ENCODE peak calls at places on chromosomes 4 and X, in nine cellular contexts. Y is IMR-90; K is CD4-positive, alpha-beta memory T cell; P is CD8-positive, alpha-beta T cell; X is heart left ventricle; L is lower lobe of right lung; D is GM12878; U is tibial nerve; C is aorta. Q is an unnamed sample. For H3K4me1, the result is how much of the 10 kb centered on the place peaks cover.

GRCh38 chr4:40811886-40812857 is 62.4 kb downstream of the NSUN7 start:
- DNase-seq in Y (peak), K (no peak), P (no peak), X (no peak), L (peak), D (no peak), U (no peak), C (no peak), Q (no peak)

GRCh38 chr4:154736774-154737173 is 7.0 kb upstream of the LRAT start:
- DNase-seq in Y (no peak), K (no peak), P (no peak), X (no peak), L (no peak), D (no peak), U (no peak), C (no peak), Q (no peak)

GRCh38 chr4:150436598-150437370 is 145.2 kb upstream of the MAB21L2 start:
- DNase-seq in Y (no peak), K (no peak), P (no peak), X (no peak), L (no peak), D (no peak), U (no peak), C (no peak), Q (no peak)

GRCh38 chr4:66568431-66568830 is 898.1 kb upstream of the EPHA5 start:
- DNase-seq in Y (no peak), K (no peak), P (no peak), X (no peak), L (no peak), D (no peak), U (no peak), C (no peak), Q (no peak)

GRCh38 chrX:109347618-109348017 is 134.3 kb downstream of the GUCY2F start:
- DNase-seq in Y (peak), K (no peak), P (no peak), X (no peak), L (no peak), D (no peak), U (no peak), C (no peak), Q (no peak)

GRCh38 chr4:76723916-76724315 is 174.0 kb downstream of the SOWAHB start:
- DNase-seq in Y (peak), K (no peak), P (no peak), X (no peak), L (no peak), D (no peak), U (no peak), C (no peak), Q (peak)

GRCh38 chr4:159776915-159777314 is 674.0 kb downstream of the RAPGEF2 start:
- DNase-seq in Y (no peak), K (no peak), P (no peak), X (no peak), L (no peak), D (no peak), U (no peak), C (no peak), Q (no peak)

GRCh38 chrX:132009344-132009743 is 13.8 kb upstream of the STK26 start:
- DNase-seq in Y (no peak), K (no peak), P (no peak), X (no peak), L (no peak), D (no peak), U (no peak), C (no peak), Q (no peak)

GRCh38 chr4:706834-707598 is 1.4 kb downstream of the PCGF3 start:
- DNase-seq in Y (no peak), K (no peak), P (no peak), X (no peak), L (no peak), D (no peak), U (no peak), C (no peak), Q (no peak)

GRCh38 chr4:44965446-44966095 is 239.2 kb upstream of the GNPDA2 start:
- DNase-seq in Y (no peak), K (no peak), P (no peak), X (no peak), L (no peak), D (no peak), U (no peak), C (no peak), Q (no peak)

GRCh38 chr4:23384741-23385140 is 505.1 kb downstream of the PPARGC1A start:
- DNase-seq in Y (peak), K (no peak), P (no peak), X (no peak), L (no peak), D (no peak), U (no peak), C (no peak), Q (no peak)

GRCh38 chrX:18424482-18425198 is 768 bp upstream of the CDKL5 start:
- DNase-seq in Y (peak), K (peak), P (no peak), X (no peak), L (peak), D (no peak), U (no peak), C (peak), Q (peak)

GRCh38 chr4:70734168-70734954 is 12.6 kb downstream of the RUFY3 start:
- DNase-seq in Y (peak), K (peak), P (no peak), X (no peak), L (no peak), D (peak), U (no peak), C (no peak), Q (peak)

GRCh38 chrX:40146471-40147398 is 49.0 kb upstream of the BCOR start:
- DNase-seq in Y (peak), K (peak), P (no peak), X (peak), L (peak), D (no peak), U (no peak), C (peak), Q (peak)

GRCh38 chr4:121728798-121729226 is 32.0 kb upstream of the ANXA5 start:
- DNase-seq in Y (peak), K (no peak), P (no peak), X (no peak), L (no peak), D (no peak), U (no peak), C (no peak), Q (no peak)

GRCh38 chr4:2411786-2412510 is 6.5 kb downstream of the ZFYVE28 start:
- DNase-seq in Y (no peak), K (no peak), P (no peak), X (no peak), L (no peak), D (peak), U (no peak), C (no peak), Q (no peak)
- H3K4me3 ChIP-seq in Y (no peak), K (peak), P (peak), X (peak), L (no peak), D (peak), U (no peak), C (no peak), Q (no peak)

DNA sequence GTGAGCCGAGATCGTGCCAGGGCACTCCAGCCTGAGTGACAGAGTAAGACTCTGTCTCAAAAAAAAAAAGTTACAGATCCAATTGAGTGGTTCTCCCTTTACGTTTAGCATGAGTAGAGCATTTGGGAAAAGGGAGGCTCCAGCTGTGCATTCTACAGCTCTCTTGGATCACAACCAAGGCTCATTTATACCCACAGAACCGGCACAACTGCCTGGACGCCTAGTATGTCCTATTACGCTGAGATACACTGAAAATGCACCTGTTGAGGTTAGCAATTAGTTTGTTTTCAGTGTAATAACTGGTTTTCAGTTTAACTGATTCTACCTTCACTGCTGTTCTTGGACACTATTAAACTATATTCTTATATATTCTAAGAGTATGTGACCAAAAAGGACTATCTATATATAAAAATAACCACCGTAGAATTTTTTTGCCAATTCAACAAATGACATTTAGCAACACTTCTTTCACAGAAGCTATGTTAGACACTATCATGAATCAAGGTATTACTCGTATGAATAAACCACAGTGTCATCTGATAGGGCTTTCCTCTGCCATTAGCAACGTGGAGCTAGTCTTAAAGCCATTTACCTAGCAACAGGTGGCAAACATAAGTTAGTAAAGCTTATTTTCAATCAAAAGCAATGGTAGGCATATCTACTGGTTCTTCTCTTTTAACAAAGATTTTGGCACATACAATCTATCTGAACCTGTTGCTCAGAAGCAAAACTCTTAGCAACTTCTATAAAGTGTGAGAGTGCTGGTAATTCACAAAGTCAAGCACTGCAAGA is 3.6 kb downstream of the OTUD4 start:
- DNase-seq in Y (peak), K (no peak), P (no peak), X (no peak), L (no peak), D (no peak), U (no peak), C (no peak), Q (no peak)
- H3K4me1 ChIP-seq in Y (under half), K (half or more), P (under half), X (under half), L (under half), D (under half), U (under half), C (under half), Q (under half)

GRCh38 chr4:173494013-173494970 is 35.7 kb downstream of the HAND2 start:
- DNase-seq in Y (peak), K (peak), P (no peak), X (peak), L (peak), D (peak), U (peak), C (peak), Q (peak)
- H3K27ac ChIP-seq in Y (no peak), K (no peak), P (no peak), X (no peak), L (no peak), D (no peak), U (no peak), C (no peak), Q (no peak)

DNA sequence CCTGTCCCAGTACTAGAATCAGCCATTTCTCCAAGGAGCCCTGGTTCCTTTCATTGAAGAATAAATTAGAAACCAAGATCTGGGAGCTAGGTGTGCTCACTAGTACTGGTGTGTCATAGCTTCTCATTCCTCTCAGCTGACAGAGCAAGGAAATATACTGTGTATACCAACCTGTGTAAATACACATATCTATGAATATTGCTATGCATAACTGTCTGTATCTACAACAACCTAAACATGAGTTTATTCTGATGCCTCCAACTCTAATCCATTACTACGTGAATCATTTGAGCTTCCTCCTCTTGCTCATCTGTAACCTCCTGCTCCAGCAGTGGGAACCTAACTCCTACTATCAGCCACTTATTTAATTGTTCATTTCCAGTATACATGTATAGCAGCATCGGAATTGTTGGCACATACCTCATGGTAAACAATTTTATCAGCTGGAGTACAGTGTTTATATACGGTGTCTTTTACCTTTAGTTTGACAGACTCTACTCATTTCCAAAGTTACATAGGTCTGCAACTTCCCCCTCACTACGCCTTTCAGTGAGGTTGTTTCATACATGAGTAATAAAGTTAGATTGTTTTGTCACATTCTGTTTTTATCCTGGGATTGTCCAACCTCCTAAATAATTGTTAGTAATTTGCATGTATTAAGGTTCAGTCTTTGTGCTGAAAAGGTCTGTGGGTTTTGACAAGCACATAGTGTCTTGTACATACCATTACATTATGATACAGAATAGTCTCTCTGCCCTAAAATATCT is 7.1 kb upstream of the SCRG1 start:
- DNase-seq in Y (no peak), K (no peak), P (no peak), X (no peak), L (no peak), D (no peak), U (no peak), C (no peak), Q (no peak)
- H3K4me3 ChIP-seq in Y (no peak), K (no peak), P (no peak), X (no peak), L (no peak), D (no peak), U (no peak), C (no peak), Q (no peak)

GRCh38 chr4:185204238-185204910 is 574 bp upstream of the CFAP97 start:
- DNase-seq in Y (peak), K (peak), P (no peak), X (no peak), L (no peak), D (no peak), U (no peak), C (no peak), Q (no peak)
- H3K4me1 ChIP-seq in Y (under half), K (half or more), P (under half), X (under half), L (under half), D (under half), U (under half), C (under half), Q (under half)

GRCh38 chrX:72269671-72270251 is 7.3 kb downstream of the RPS4X start:
- DNase-seq in Y (peak), K (no peak), P (no peak), X (no peak), L (no peak), D (no peak), U (no peak), C (peak), Q (no peak)
- H3K27ac ChIP-seq in Y (peak), K (no peak), P (no peak), X (no peak), L (no peak), D (no peak), U (no peak), C (no peak), Q (no peak)

DNA sequence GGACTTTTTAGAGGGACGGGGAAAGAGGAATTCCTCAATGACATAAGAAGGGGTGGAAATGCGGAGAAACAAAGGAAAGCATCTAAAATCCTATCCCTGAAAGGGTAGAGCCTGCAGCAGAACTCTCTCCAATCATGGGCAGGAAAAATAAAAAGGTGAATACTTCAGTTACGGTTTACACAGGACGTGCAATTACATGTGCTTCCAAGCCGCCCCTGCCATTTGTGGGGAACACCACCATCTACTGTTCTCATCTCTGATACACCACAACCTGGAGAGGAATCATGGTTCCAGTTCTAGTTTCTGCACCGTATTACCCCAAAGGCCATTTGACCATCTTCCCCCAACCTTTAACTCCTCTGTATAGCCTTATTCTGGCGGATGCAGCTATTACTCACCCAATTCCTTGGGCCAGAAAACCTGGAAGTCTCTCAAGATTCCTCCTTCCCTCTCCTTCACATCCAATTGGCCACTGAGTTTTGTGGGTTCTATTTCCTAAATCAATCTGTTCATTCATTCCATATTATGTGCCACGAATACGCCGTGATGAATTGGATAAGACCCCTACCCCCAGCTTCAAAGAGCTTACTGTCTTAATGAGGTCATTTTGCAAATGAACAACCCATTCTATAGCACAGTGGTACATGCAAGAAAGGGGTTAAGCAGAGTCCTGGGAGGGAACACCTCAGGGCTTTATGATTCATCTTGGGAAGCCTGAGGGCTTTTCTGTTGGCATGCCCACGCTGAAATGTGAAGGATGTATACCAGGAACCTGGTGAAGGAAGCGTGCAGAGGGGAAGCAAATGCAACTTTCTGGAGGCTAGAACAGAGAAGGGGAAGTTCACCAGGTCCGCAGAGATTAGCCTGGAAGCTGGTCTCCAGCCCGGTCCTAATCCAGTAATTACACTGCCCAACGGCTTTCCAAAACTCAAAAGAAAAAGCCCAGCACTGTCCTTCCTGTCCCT is 1.4 kb upstream of the MSL3 start:
- DNase-seq in Y (no peak), K (no peak), P (no peak), X (no peak), L (no peak), D (no peak), U (no peak), C (no peak), Q (no peak)
- H3K4me3 ChIP-seq in Y (no peak), K (no peak), P (no peak), X (peak), L (peak), D (peak), U (peak), C (no peak), Q (no peak)

GRCh38 chr4:184473265-184473514 is 1.2 kb downstream of the IRF2 start:
- DNase-seq in Y (no peak), K (no peak), P (no peak), X (no peak), L (no peak), D (no peak), U (no peak), C (no peak), Q (no peak)
- H3K4me1 ChIP-seq in Y (under half), K (half or more), P (under half), X (half or more), L (half or more), D (under half), U (half or more), C (under half), Q (under half)

GRCh38 chr4:8547108-8547911 is 32.9 kb upstream of the GPR78 start:
- DNase-seq in Y (peak), K (no peak), P (no peak), X (no peak), L (no peak), D (no peak), U (no peak), C (no peak), Q (no peak)

GRCh38 chr4:8546766-8547107 is 33.5 kb upstream of the GPR78 start:
- DNase-seq in Y (no peak), K (no peak), P (no peak), X (no peak), L (no peak), D (no peak), U (no peak), C (no peak), Q (no peak)

GRCh38 chr4:8549352-8549931 is 30.8 kb upstream of the GPR78 start:
- DNase-seq in Y (no peak), K (no peak), P (no peak), X (no peak), L (no peak), D (no peak), U (no peak), C (no peak), Q (no peak)

GRCh38 chr4:8548731-8549351 is 31.4 kb upstream of the GPR78 start:
- DNase-seq in Y (no peak), K (no peak), P (no peak), X (no peak), L (no peak), D (no peak), U (no peak), C (no peak), Q (no peak)

GRCh38 chr4:8547912-8548730 is 32.1 kb upstream of the GPR78 start:
- DNase-seq in Y (no peak), K (no peak), P (no peak), X (no peak), L (no peak), D (no peak), U (no peak), C (no peak), Q (no peak)
- H3K27ac ChIP-seq in Y (no peak), K (no peak), P (no peak), X (no peak), L (no peak), D (no peak), U (no peak), C (no peak), Q (no peak)

GRCh38 chr4:180058731-180059215 is 2184.4 kb upstream of the TENM3 start:
- DNase-seq in Y (peak), K (no peak), P (no peak), X (peak), L (peak), D (no peak), U (no peak), C (no peak), Q (peak)

GRCh38 chr4:180057891-180058643 is 2185.1 kb upstream of the TENM3 start:
- DNase-seq in Y (no peak), K (no peak), P (no peak), X (peak), L (peak), D (no peak), U (no peak), C (no peak), Q (peak)

GRCh38 chr4:180059216-180059881 is 2183.9 kb upstream of the TENM3 start:
- DNase-seq in Y (no peak), K (no peak), P (no peak), X (no peak), L (no peak), D (no peak), U (no peak), C (no peak), Q (no peak)

GRCh38 chr4:180060159-180060889 is 2182.9 kb upstream of the TENM3 start:
- DNase-seq in Y (peak), K (no peak), P (no peak), X (no peak), L (no peak), D (no peak), U (no peak), C (no peak), Q (no peak)

GRCh38 chr4:180057198-180057821 is 2185.9 kb upstream of the TENM3 start:
- DNase-seq in Y (no peak), K (no peak), P (no peak), X (no peak), L (no peak), D (no peak), U (no peak), C (no peak), Q (no peak)
- H3K4me3 ChIP-seq in Y (no peak), K (no peak), P (no peak), X (no peak), L (peak), D (peak), U (peak), C (no peak), Q (peak)

Q was measured in testis.